ENCODE peak calls at places on chromosomes 6 and 20, in four cellular contexts. W is left lung, P is cardiac muscle cell, B is K562. Y is an unnamed sample.

GRCh38 chr6:39184906-39185580 is 44.2 kb downstream of the KCNK5 start:
- DNase-seq in W (no peak), P (no peak), B (no peak), Y (no peak)

GRCh38 chr6:16336056-16336810 is 97.8 kb downstream of the GMPR start:
- DNase-seq in W (no peak), P (no peak), B (no peak), Y (no peak)

GRCh38 chr6:147310511-147310910 is 106.3 kb downstream of the STXBP5 start:
- DNase-seq in W (no peak), P (no peak), B (no peak), Y (no peak)

GRCh38 chr6:2072450-2072849 is 173.0 kb downstream of the GMDS start:
- DNase-seq in W (no peak), P (peak), B (no peak), Y (no peak)

GRCh38 chr6:166638566-166638965 is 11.5 kb upstream of the RPS6KA2 start:
- DNase-seq in W (no peak), P (no peak), B (no peak), Y (no peak)

GRCh38 chr20:45924391-45925261 is 9.9 kb upstream of the PCIF1 start:
- DNase-seq in W (no peak), P (peak), B (no peak), Y (no peak)

GRCh38 chr20:33791959-33792597 is 19.1 kb upstream of the CHMP4B start:
- DNase-seq in W (peak), P (peak), B (peak), Y (no peak)

GRCh38 chr6:129203190-129203900 is 320.4 kb downstream of the LAMA2 start:
- DNase-seq in W (no peak), P (no peak), B (no peak), Y (no peak)

GRCh38 chr20:57308451-57309410 is 20.9 kb upstream of the SPO11 start:
- DNase-seq in W (no peak), P (no peak), B (no peak), Y (no peak)

GRCh38 chr6:72617721-72618120 is 4.1 kb upstream of the KCNQ5 start:
- DNase-seq in W (no peak), P (no peak), B (no peak), Y (no peak)

GRCh38 chr6:40540790-40541189 is 46.4 kb downstream of the LRFN2 start:
- DNase-seq in W (no peak), P (no peak), B (no peak), Y (no peak)

GRCh38 chr6:96301781-96302180 is 219.8 kb upstream of the UFL1 start:
- DNase-seq in W (no peak), P (no peak), B (no peak), Y (no peak)

GRCh38 chr6:69917834-69918233 is 51.5 kb downstream of the COL19A1 start:
- DNase-seq in W (no peak), P (peak), B (no peak), Y (peak)
- H3K4me3 ChIP-seq in W (no peak), P (no peak), B (no peak), Y (no peak)

GRCh38 chr6:29968130-29968529 is 25.8 kb downstream of the HLA-A start:
- DNase-seq in W (no peak), P (peak), B (no peak), Y (peak)
- TF ChIP-seq CTCF in W (no peak), P (no peak), B (no peak), Y (no peak)

DNA sequence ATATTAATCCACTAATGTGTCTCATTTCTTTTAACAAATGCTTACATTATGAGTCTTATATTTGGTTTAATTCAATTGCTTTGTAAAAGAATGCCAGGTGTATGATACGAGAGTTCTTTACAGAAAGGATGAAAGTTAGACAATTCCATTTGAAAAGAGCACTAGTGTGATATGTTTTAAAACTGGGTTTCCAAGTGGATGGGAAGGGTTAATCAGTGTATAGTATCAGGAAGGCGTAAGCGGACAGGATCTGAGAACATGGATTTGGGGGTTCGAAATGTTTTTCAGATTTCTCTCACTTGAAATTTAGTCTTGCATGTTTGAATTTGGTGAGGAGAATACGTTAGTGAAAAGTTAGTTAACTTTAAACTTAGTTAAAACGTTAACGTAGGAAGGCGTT is 2.6 kb downstream of the FOXO3 start:
- DNase-seq in W (no peak), P (no peak), B (no peak), Y (no peak)
- H3K4me3 ChIP-seq in W (peak), P (peak), B (no peak), Y (peak)

DNA sequence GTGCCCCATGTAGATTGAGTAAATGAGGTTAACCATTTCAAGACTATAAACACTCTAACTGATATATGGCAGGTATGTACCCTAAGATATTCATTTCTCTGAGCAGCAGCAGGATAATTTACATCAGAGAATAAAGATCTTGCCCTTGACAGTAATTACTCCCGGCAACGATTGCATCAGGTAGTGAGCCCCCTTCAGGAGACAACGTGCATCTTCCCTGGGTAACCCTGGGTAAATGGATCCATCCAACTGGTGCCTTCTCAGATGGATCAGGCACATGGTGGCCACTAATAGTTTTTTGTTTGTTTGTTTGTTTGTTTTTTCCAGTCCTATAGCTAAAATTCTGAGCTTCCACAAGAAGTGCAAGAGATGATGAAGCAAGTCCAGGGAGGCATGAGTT is 469.4 kb upstream of the SLC35B3 start:
- DNase-seq in W (no peak), P (no peak), B (no peak), Y (no peak)
- TF ChIP-seq CTCF in W (no peak), P (no peak), B (no peak), Y (peak)

GRCh38 chr6:30688569-30688968 is 2.1 kb upstream of the PPP1R18 start:
- DNase-seq in W (no peak), P (no peak), B (no peak), Y (no peak)
- H3K4me3 ChIP-seq in W (no peak), P (no peak), B (no peak), Y (peak)

DNA sequence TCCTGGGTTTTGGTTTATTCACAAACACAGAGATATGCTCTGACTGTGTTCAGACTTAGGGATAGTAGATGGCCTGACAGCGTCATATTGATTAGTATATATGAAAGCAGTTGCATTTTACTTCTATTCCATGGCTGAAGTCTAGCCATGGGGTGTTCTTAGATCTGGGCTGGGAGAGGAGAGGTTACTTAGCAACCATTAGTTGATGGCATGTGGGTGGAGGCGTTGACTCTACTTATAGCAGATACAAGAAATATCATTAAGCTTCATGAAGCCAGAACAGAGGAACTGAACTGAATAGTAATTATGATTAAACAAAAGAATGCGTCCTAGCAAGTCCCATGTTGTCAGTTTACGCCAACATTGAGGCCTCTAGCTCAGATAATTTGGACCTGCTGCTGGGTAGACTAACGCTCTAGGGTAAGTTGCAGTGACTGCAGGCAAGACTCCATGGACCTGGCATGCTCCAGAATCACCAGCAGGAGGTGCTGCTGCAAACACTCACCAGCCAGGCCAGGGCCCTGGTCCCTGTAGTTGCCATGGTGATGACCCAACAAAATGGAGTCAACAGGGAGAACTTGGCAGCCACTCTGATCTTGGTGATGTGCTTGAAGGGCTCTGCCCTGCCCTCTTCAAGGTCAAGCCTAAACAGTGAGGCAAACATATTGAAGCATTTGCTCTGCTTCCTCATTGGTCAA is 477.4 kb downstream of the PREX1 start:
- DNase-seq in W (no peak), P (peak), B (peak), Y (no peak)
- TF ChIP-seq CTCF in W (no peak), P (no peak), B (peak), Y (peak)

GRCh38 chr6:133956413-133957049 is 3.5 kb downstream of the TBPL1 start:
- DNase-seq in W (no peak), P (no peak), B (no peak), Y (no peak)

GRCh38 chr6:133952815-133953633 is at the start of gene TBPL1:
- DNase-seq in W (peak), P (peak), B (peak), Y (peak)

GRCh38 chr6:133955582-133956412 is 2.8 kb downstream of the TBPL1 start:
- DNase-seq in W (no peak), P (no peak), B (no peak), Y (no peak)

GRCh38 chr6:133953634-133954415 is 801 bp downstream of the TBPL1 start:
- DNase-seq in W (no peak), P (no peak), B (peak), Y (no peak)

DNA sequence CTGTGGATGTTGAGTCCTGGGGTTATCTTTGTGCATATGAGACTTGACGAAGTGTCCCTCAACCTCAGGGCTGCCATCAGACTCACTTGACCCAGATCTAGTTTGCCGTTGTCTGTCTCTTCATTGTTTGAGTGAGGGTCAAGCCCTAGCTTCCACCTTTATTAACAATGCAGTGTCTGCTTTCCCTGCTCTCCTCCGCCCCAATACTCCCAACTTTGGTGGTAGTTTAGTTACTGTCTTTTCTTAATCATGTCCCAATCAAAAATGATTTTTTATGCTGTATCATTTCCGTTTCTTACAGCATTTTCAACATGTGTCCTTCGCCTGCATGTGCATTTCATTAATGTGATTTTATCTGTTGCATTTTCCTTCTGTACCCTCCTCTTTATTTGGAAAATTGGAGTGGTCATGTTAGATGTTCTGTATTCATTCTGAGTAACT is 2.1 kb downstream of the TBPL1 start:
- DNase-seq in W (no peak), P (no peak), B (no peak), Y (no peak)
- H3K4me3 ChIP-seq in W (no peak), P (no peak), B (peak), Y (peak)

GRCh38 chr6:131063764-131064272 is 773 bp upstream of the EPB41L2 start:
- DNase-seq in W (no peak), P (no peak), B (no peak), Y (no peak)

GRCh38 chr6:131061041-131061770 is 1.8 kb downstream of the EPB41L2 start:
- DNase-seq in W (no peak), P (peak), B (no peak), Y (no peak)

GRCh38 chr6:131062245-131063027 is 609 bp downstream of the EPB41L2 start:
- DNase-seq in W (peak), P (peak), B (peak), Y (no peak)

GRCh38 chr6:131061771-131062160 is 1.3 kb downstream of the EPB41L2 start:
- DNase-seq in W (no peak), P (peak), B (no peak), Y (no peak)

GRCh38 chr6:131063028-131063763 is at the start of gene EPB41L2:
- DNase-seq in W (peak), P (peak), B (peak), Y (peak)
- TF ChIP-seq CTCF in W (peak), P (no peak), B (no peak), Y (no peak)

GRCh38 chr6:151690768-151691562 is 116.5 kb upstream of the ESR1 start:
- DNase-seq in W (no peak), P (peak), B (no peak), Y (no peak)
- H3K4me3 ChIP-seq in W (no peak), P (no peak), B (no peak), Y (no peak)